ENCODE peak calls at places on chromosomes 12 and 14, in ten cellular contexts. Y is SK-N-SH; T is stimulated activated CD8-positive, alpha-beta memory T cell treated with anti-CD3 and anti-CD28 coated beads, Interleukin-7, amount 100 ng/mL, for 4 hours; A is skeletal muscle cell; J is effector CD8-positive, alpha-beta T cell; F is NCI-H345; C is Caki2; O is cardiac fibroblast; I is posterior cingulate gyrus; W is iPS-NIHi11. V is an unnamed sample.
A peak's percentile ranks its signal among the peaks of the same experiment; 100 is the strongest.

GRCh38 chr12:25752910-25753309 is 199.8 kb upstream of the LMNTD1 start:
- DNase-seq in Y (no peak), T (no peak), A (no peak), J (no peak), F (no peak), C (no peak), O (no peak), I (no peak), W (no peak), V (no peak)

GRCh38 chr12:123085730-123086487 is 65.0 kb downstream of the PITPNM2 start:
- DNase-seq in Y (peak; percentile 54), T (no peak), A (no peak), J (no peak), F (peak; percentile 77), C (peak; percentile 84), O (peak; percentile 42), I (no peak), W (no peak), V (no peak)

GRCh38 chr12:40215977-40216376 is 8.8 kb upstream of the LRRK2 start:
- DNase-seq in Y (no peak), T (no peak), A (no peak), J (no peak), F (no peak), C (no peak), O (no peak), I (no peak), W (no peak), V (no peak)

GRCh38 chr14:21711360-21711961 is 37.8 kb upstream of the OR4E1 start:
- DNase-seq in Y (peak; percentile 34), T (no peak), A (peak; percentile 1), J (no peak), F (peak; percentile 43), C (peak; percentile 9), O (peak; percentile 57), I (no peak), W (peak; percentile 62), V (no peak)

GRCh38 chr12:79255326-79255725 is 390.8 kb downstream of the SYT1 start:
- DNase-seq in Y (no peak), T (no peak), A (no peak), J (no peak), F (no peak), C (no peak), O (no peak), I (no peak), W (no peak), V (no peak)

GRCh38 chr14:100532916-100533630 is 54.1 kb downstream of the BEGAIN start:
- DNase-seq in Y (peak; percentile 46), T (no peak), A (no peak), J (no peak), F (no peak), C (no peak), O (peak; percentile 26), I (peak; percentile 26), W (no peak), V (peak; percentile 81)

GRCh38 chr14:22213110-22213509 is 375.9 kb downstream of the DAD1 start:
- DNase-seq in Y (no peak), T (no peak), A (no peak), J (no peak), F (no peak), C (no peak), O (no peak), I (no peak), W (no peak), V (no peak)

GRCh38 chr12:113152835-113153814 is 3.6 kb downstream of the CFAP73 start:
- DNase-seq in Y (peak; percentile 93), T (peak; percentile 5), A (no peak), J (peak; percentile 37), F (peak; percentile 73), C (peak; percentile 79), O (peak; percentile 83), I (peak; percentile 77), W (peak; percentile 88), V (peak; percentile 90)

GRCh38 chr12:78866518-78866917 is 1.9 kb downstream of the SYT1 start:
- DNase-seq in Y (no peak), T (no peak), A (no peak), J (no peak), F (no peak), C (no peak), O (no peak), I (no peak), W (no peak), V (no peak)

GRCh38 chr14:75905505-75905904 is 76.3 kb downstream of the TGFB3 start:
- DNase-seq in Y (no peak), T (no peak), A (no peak), J (no peak), F (no peak), C (no peak), O (peak; percentile 77), I (no peak), W (no peak), V (no peak)

GRCh38 chr14:65957631-65958205 is 528.5 kb upstream of the CCDC196 start:
- DNase-seq in Y (no peak), T (no peak), A (no peak), J (no peak), F (no peak), C (no peak), O (no peak), I (no peak), W (peak; percentile 30), V (no peak)

GRCh38 chr14:39015360-39015961 is 87.6 kb downstream of the SEC23A start:
- DNase-seq in Y (peak; percentile 34), T (no peak), A (peak; percentile 6), J (no peak), F (peak; percentile 47), C (peak; percentile 10), O (peak; percentile 73), I (no peak), W (peak; percentile 40), V (no peak)

GRCh38 chr12:124389537-124390441 is 94.9 kb downstream of the RFLNA start:
- DNase-seq in Y (no peak), T (no peak), A (no peak), J (no peak), F (no peak), C (peak; percentile 22), O (no peak), I (no peak), W (peak; percentile 63), V (no peak)

GRCh38 chr12:82176761-82177490 is 181.3 kb downstream of the CCDC59 start:
- DNase-seq in Y (no peak), T (no peak), A (no peak), J (no peak), F (peak; percentile 15), C (no peak), O (no peak), I (no peak), W (no peak), V (no peak)

GRCh38 chr12:74537126-74537706 is 419 bp upstream of the ATXN7L3B start:
- DNase-seq in Y (peak; percentile 50), T (no peak), A (peak; percentile 16), J (no peak), F (peak; percentile 84), C (peak; percentile 77), O (peak; percentile 71), I (no peak), W (peak; percentile 24), V (no peak)

GRCh38 chr12:6462234-6462995 is 8.1 kb downstream of the VAMP1 start:
- DNase-seq in Y (no peak), T (no peak), A (no peak), J (peak; percentile 18), F (no peak), C (no peak), O (no peak), I (no peak), W (no peak), V (peak; percentile 69)

GRCh38 chr12:39824505-39825198 is 205.0 kb upstream of the ABCD2 start:
- DNase-seq in Y (peak; percentile 7), T (no peak), A (no peak), J (no peak), F (no peak), C (peak; percentile 13), O (peak; percentile 77), I (no peak), W (no peak), V (no peak)

GRCh38 chr14:52112336-52113018 is 43.6 kb upstream of the NID2 start:
- DNase-seq in Y (no peak), T (no peak), A (no peak), J (no peak), F (no peak), C (no peak), O (no peak), I (no peak), W (no peak), V (no peak)

GRCh38 chr12:97659117-97659880 is 196.7 kb downstream of the RMST start:
- DNase-seq in Y (no peak), T (no peak), A (no peak), J (no peak), F (no peak), C (no peak), O (no peak), I (no peak), W (no peak), V (no peak)

GRCh38 chr14:61438497-61438859 is 117.1 kb downstream of the PRKCH start:
- DNase-seq in Y (no peak), T (no peak), A (no peak), J (no peak), F (no peak), C (no peak), O (no peak), I (no peak), W (peak; percentile 32), V (no peak)

GRCh38 chr12:69904761-69905160 is 79.7 kb downstream of the MYRFL start:
- DNase-seq in Y (no peak), T (no peak), A (peak; percentile 60), J (no peak), F (no peak), C (no peak), O (peak; percentile 85), I (no peak), W (no peak), V (no peak)

V was measured in posterior vena cava.